ENCODE peak calls at places on chromosomes 2 and 18, in four cellular contexts. One of them, this sample, is unnamed.

GRCh38 chr2:134348239-134348638 is 94.4 kb downstream of the MGAT5 start:
- DNase-seq in uterus: no peak
- DNase-seq in Peyer's patch: no peak
- DNase-seq in neuronal stem cell: no peak
- DNase-seq in this sample: no peak

GRCh38 chr2:27025861-27026851 is 6.6 kb upstream of the TMEM214 start:
- DNase-seq in uterus: no peak
- DNase-seq in Peyer's patch: no peak
- DNase-seq in neuronal stem cell: no peak
- DNase-seq in this sample: no peak

GRCh38 chr18:26746284-26747130 is 119.0 kb downstream of the AQP4 start:
- DNase-seq in uterus: no peak
- DNase-seq in Peyer's patch: no peak
- DNase-seq in neuronal stem cell: no peak
- DNase-seq in this sample: no peak

GRCh38 chr18:11728247-11728646 is 39.2 kb downstream of the GNAL start:
- DNase-seq in uterus: no peak
- DNase-seq in Peyer's patch: no peak
- DNase-seq in neuronal stem cell: no peak
- DNase-seq in this sample: no peak

GRCh38 chr2:189613077-189613636 is 32.6 kb upstream of the SLC40A1 start:
- DNase-seq in uterus: no peak
- DNase-seq in Peyer's patch: no peak
- DNase-seq in neuronal stem cell: no peak
- DNase-seq in this sample: peak; percentile 67

GRCh38 chr2:143607446-143608110 is 478.4 kb downstream of the ARHGAP15 start:
- DNase-seq in uterus: no peak
- DNase-seq in Peyer's patch: no peak
- DNase-seq in neuronal stem cell: no peak
- DNase-seq in this sample: no peak

GRCh38 chr18:79401494-79402208 is 5.9 kb downstream of the NFATC1 start:
- DNase-seq in uterus: no peak
- DNase-seq in Peyer's patch: peak; percentile 47
- DNase-seq in neuronal stem cell: no peak
- DNase-seq in this sample: no peak

GRCh38 chr2:185700883-185701282 is 37.7 kb upstream of the FSIP2 start:
- DNase-seq in uterus: no peak
- DNase-seq in Peyer's patch: no peak
- DNase-seq in neuronal stem cell: no peak
- DNase-seq in this sample: no peak

GRCh38 chr2:168338803-168339437 is 91.5 kb upstream of the STK39 start:
- DNase-seq in uterus: no peak
- DNase-seq in Peyer's patch: no peak
- DNase-seq in neuronal stem cell: no peak
- DNase-seq in this sample: no peak

GRCh38 chr2:3168230-3168891 is 209.3 kb downstream of the EIPR1 start:
- DNase-seq in uterus: no peak
- DNase-seq in Peyer's patch: no peak
- DNase-seq in neuronal stem cell: no peak
- DNase-seq in this sample: no peak

GRCh38 chr18:68454511-68455228 is 260.2 kb downstream of the TMX3 start:
- DNase-seq in uterus: no peak
- DNase-seq in Peyer's patch: no peak
- DNase-seq in neuronal stem cell: no peak
- DNase-seq in this sample: no peak

GRCh38 chr18:21741511-21742322 is 1.1 kb downstream of the MIB1 start:
- DNase-seq in uterus: peak; percentile 33
- DNase-seq in Peyer's patch: peak; percentile 28
- DNase-seq in neuronal stem cell: peak; percentile 21
- DNase-seq in this sample: no peak

GRCh38 chr18:213977-214376 is 53.9 kb downstream of the THOC1 start:
- DNase-seq in uterus: no peak
- DNase-seq in Peyer's patch: no peak
- DNase-seq in neuronal stem cell: no peak
- DNase-seq in this sample: no peak

GRCh38 chr18:74271656-74272055 is 20.1 kb downstream of the CYB5A start:
- DNase-seq in uterus: no peak
- DNase-seq in Peyer's patch: no peak
- DNase-seq in neuronal stem cell: no peak
- DNase-seq in this sample: no peak

GRCh38 chr2:95346738-95347671 is 49.9 kb downstream of the KCNIP3 start:
- DNase-seq in uterus: peak; percentile 41
- DNase-seq in Peyer's patch: no peak
- DNase-seq in neuronal stem cell: peak; percentile 20
- DNase-seq in this sample: no peak

GRCh38 chr2:241636182-241636982 is 576 bp downstream of the THAP4 start:
- DNase-seq in uterus: peak; percentile 41
- DNase-seq in Peyer's patch: peak; percentile 26
- DNase-seq in neuronal stem cell: peak; percentile 40
- DNase-seq in this sample: no peak

GRCh38 chr2:145066795-145067194 is 546.9 kb upstream of the ZEB2 start:
- DNase-seq in uterus: no peak
- DNase-seq in Peyer's patch: no peak
- DNase-seq in neuronal stem cell: peak; percentile 0
- DNase-seq in this sample: no peak

GRCh38 chr2:145067631-145068030 is 547.7 kb upstream of the ZEB2 start:
- DNase-seq in uterus: no peak
- DNase-seq in Peyer's patch: no peak
- DNase-seq in neuronal stem cell: no peak
- DNase-seq in this sample: no peak

GRCh38 chr2:145068509-145068908 is 548.6 kb upstream of the ZEB2 start:
- DNase-seq in uterus: no peak
- DNase-seq in Peyer's patch: no peak
- DNase-seq in neuronal stem cell: no peak
- DNase-seq in this sample: no peak

GRCh38 chr2:145066151-145066661 is 546.3 kb upstream of the ZEB2 start:
- DNase-seq in uterus: no peak
- DNase-seq in Peyer's patch: no peak
- DNase-seq in neuronal stem cell: no peak
- DNase-seq in this sample: no peak

GRCh38 chr2:145070703-145071102 is 550.8 kb upstream of the ZEB2 start:
- DNase-seq in uterus: no peak
- DNase-seq in Peyer's patch: no peak
- DNase-seq in neuronal stem cell: no peak
- DNase-seq in this sample: no peak
- H3K27ac ChIP-seq in uterus: no peak overlapping the region
- H3K27ac ChIP-seq in Peyer's patch: no peak overlapping the region
- H3K27ac ChIP-seq in neuronal stem cell: no peak overlapping the region
- H3K27ac ChIP-seq in this sample: no peak overlapping the region

GRCh38 chr2:38174646-38175096 is 98.7 kb upstream of the CYP1B1 start:
- DNase-seq in uterus: no peak
- DNase-seq in Peyer's patch: no peak
- DNase-seq in neuronal stem cell: no peak
- DNase-seq in this sample: no peak
- H3K4me3 ChIP-seq in uterus: no peak overlapping the region
- H3K4me3 ChIP-seq in Peyer's patch: no peak overlapping the region
- H3K4me3 ChIP-seq in neuronal stem cell: no peak overlapping the region
- H3K4me3 ChIP-seq in this sample: no peak overlapping the region

DNA sequence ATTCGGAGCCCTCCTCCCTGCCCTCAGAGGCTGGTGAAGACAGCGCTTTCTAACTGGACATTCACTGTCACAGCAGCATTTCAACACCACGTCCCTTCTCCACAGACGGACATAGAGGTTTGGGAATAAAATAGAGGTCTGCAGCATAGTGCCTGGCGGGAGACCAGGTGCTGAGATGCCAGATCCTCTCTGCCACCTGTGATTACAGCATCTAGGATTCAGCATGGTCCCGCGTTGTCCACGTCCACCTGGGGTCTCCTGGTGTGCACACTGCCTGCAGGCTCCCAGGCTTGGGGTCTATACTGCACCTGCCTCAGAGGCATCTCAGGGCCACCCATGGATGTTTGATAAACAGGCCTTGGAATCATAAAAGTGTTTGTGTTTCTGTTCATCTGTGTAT is 175.5 kb downstream of the TMEM18 start:
- DNase-seq in uterus: no peak
- DNase-seq in Peyer's patch: no peak
- DNase-seq in neuronal stem cell: no peak
- DNase-seq in this sample: no peak
- H3K9me3 ChIP-seq in uterus: no peaks in the 10 kb centered on the region
- H3K9me3 ChIP-seq in Peyer's patch: no peaks in the 10 kb centered on the region
- H3K9me3 ChIP-seq in neuronal stem cell: no peaks in the 10 kb centered on the region
- H3K9me3 ChIP-seq in this sample: no peaks in the 10 kb centered on the region

GRCh38 chr2:213150315-213150951 is 979 bp downstream of the IKZF2 start:
- DNase-seq in uterus: no peak
- DNase-seq in Peyer's patch: peak; percentile 18
- DNase-seq in neuronal stem cell: peak; percentile 27
- DNase-seq in this sample: no peak
- H3K27ac ChIP-seq in uterus: peak overlapping the region; percentile 96
- H3K27ac ChIP-seq in Peyer's patch: peak overlapping the region; percentile 77
- H3K27ac ChIP-seq in neuronal stem cell: peak overlapping the region; percentile 52
- H3K27ac ChIP-seq in this sample: peak overlapping the region; percentile 77